ENCODE peak calls at places on chromosomes 11 and 22, in five cellular contexts. O, Q, Z, X and A are unnamed samples.

GRCh38 chr11:65551572-65552398 is 6.4 kb downstream of the LTBP3 start:
- DNase-seq in O (no peak), Q (no peak), Z (peak), X (peak), A (no peak)

GRCh38 chr22:46239261-46240048 is 10.6 kb downstream of the CDPF1 start:
- DNase-seq in O (no peak), Q (no peak), Z (no peak), X (no peak), A (peak)

GRCh38 chr22:23828800-23829680 is 9.8 kb downstream of the DERL3 start:
- DNase-seq in O (no peak), Q (no peak), Z (no peak), X (peak), A (no peak)

GRCh38 chr22:39920134-39920743 is 19.4 kb downstream of the GRAP2 start:
- DNase-seq in O (no peak), Q (no peak), Z (no peak), X (no peak), A (no peak)

GRCh38 chr22:22666307-22667091 is 22.1 kb downstream of the GGTLC2 start:
- DNase-seq in O (no peak), Q (no peak), Z (peak), X (no peak), A (no peak)

GRCh38 chr11:63719987-63720386 is 38.7 kb downstream of the RTN3 start:
- DNase-seq in O (no peak), Q (no peak), Z (no peak), X (no peak), A (no peak)

GRCh38 chr11:34653851-34654490 is 33.1 kb downstream of the EHF start:
- DNase-seq in O (no peak), Q (no peak), Z (peak), X (no peak), A (no peak)

GRCh38 chr11:89361738-89362137 is 129.4 kb downstream of the NOX4 start:
- DNase-seq in O (no peak), Q (no peak), Z (no peak), X (peak), A (no peak)

GRCh38 chr11:128195057-128195751 is 392.2 kb downstream of the ETS1 start:
- DNase-seq in O (no peak), Q (no peak), Z (no peak), X (no peak), A (no peak)

GRCh38 chr11:91178366-91178765 is 955.5 kb upstream of the CHORDC1 start:
- DNase-seq in O (no peak), Q (no peak), Z (no peak), X (no peak), A (no peak)

GRCh38 chr11:65487467-65488272 is 11.2 kb upstream of the MALAT1 start:
- DNase-seq in O (peak), Q (peak), Z (peak), X (peak), A (peak)

GRCh38 chr11:63999349-64000025 is 13.2 kb downstream of the OTUB1 start:
- DNase-seq in O (no peak), Q (no peak), Z (no peak), X (peak), A (peak)

GRCh38 chr11:57751676-57752253 is at the start of gene BTBD18:
- DNase-seq in O (no peak), Q (no peak), Z (peak), X (no peak), A (no peak)

GRCh38 chr11:12524865-12525264 is 147.5 kb downstream of the PARVA start:
- DNase-seq in O (no peak), Q (no peak), Z (no peak), X (peak), A (no peak)

GRCh38 chr11:43358308-43358669 is 431 bp upstream of the TTC17 start:
- DNase-seq in O (no peak), Q (no peak), Z (no peak), X (no peak), A (no peak)

GRCh38 chr22:49664891-49665290 is 162.8 kb downstream of the BRD1 start:
- DNase-seq in O (no peak), Q (no peak), Z (no peak), X (peak), A (peak)

GRCh38 chr11:18624161-18624560 is 10.0 kb downstream of the SPTY2D1 start:
- DNase-seq in O (no peak), Q (no peak), Z (no peak), X (no peak), A (no peak)

GRCh38 chr11:91199866-91200265 is 977.0 kb upstream of the CHORDC1 start:
- DNase-seq in O (no peak), Q (no peak), Z (no peak), X (no peak), A (no peak)